ENCODE peak calls at places on chromosomes 3 and 15, in four cellular contexts. Q is WTC11, D is HepG2, R is K562. M is an unnamed sample.

GRCh38 chr15:82917252-82917651 is 35.3 kb downstream of the HOMER2 start:
- DNase-seq in Q (no peak), D (no peak), R (no peak), M (no peak)

GRCh38 chr15:58934521-58934920 is 1.0 kb upstream of the SLTM start:
- DNase-seq in Q (no peak), D (no peak), R (no peak), M (no peak)

GRCh38 chr15:25091421-25092158 is 136.8 kb downstream of the SNRPN start:
- DNase-seq in Q (no peak), D (no peak), R (no peak), M (no peak)

GRCh38 chr3:28924744-28925360 is 356.0 kb upstream of the RBMS3 start:
- DNase-seq in Q (no peak), D (no peak), R (no peak), M (peak; percentile 32)

GRCh38 chr15:74174966-74175270 is 1.4 kb downstream of the ISLR start:
- DNase-seq in Q (peak; percentile 8), D (no peak), R (no peak), M (no peak)

GRCh38 chr3:13698498-13698897 is 149.6 kb downstream of the FBLN2 start:
- DNase-seq in Q (peak; percentile 20), D (no peak), R (no peak), M (no peak)

GRCh38 chr3:9653565-9654248 is 4.4 kb downstream of the MTMR14 start:
- DNase-seq in Q (no peak), D (no peak), R (no peak), M (no peak)

GRCh38 chr3:172915911-172916514 is 165.5 kb downstream of the ECT2 start:
- DNase-seq in Q (no peak), D (no peak), R (no peak), M (no peak)

GRCh38 chr15:41337047-41337446 is 4.4 kb downstream of the NUSAP1 start:
- DNase-seq in Q (no peak), D (no peak), R (no peak), M (no peak)

GRCh38 chr15:70023064-70023768 is 74.5 kb downstream of the TLE3 start:
- DNase-seq in Q (no peak), D (no peak), R (peak; percentile 10), M (peak; percentile 24)

GRCh38 chr3:100615684-100616083 is 6.3 kb downstream of the ADGRG7 start:
- DNase-seq in Q (no peak), D (no peak), R (no peak), M (no peak)

GRCh38 chr3:194272861-194273266 is 78.3 kb downstream of the CPN2 start:
- DNase-seq in Q (peak; percentile 1), D (no peak), R (no peak), M (no peak)

GRCh38 chr3:73520931-73521461 is 103.7 kb downstream of the PDZRN3 start:
- DNase-seq in Q (no peak), D (no peak), R (no peak), M (no peak)

GRCh38 chr3:159987291-159987711 is 1.3 kb upstream of the IL12A start:
- DNase-seq in Q (no peak), D (no peak), R (no peak), M (peak; percentile 25)

GRCh38 chr15:92155941-92156340 is 237.7 kb upstream of the ST8SIA2 start:
- DNase-seq in Q (no peak), D (no peak), R (no peak), M (no peak)

GRCh38 chr15:93987068-93987467 is 244.3 kb upstream of the MCTP2 start:
- DNase-seq in Q (no peak), D (no peak), R (no peak), M (no peak)
- TF ChIP-seq HMGXB4 in Q (no peak), D (no peak), R (no peak), M (no peak)

GRCh38 chr3:188019761-188020160 is 134.2 kb upstream of the LPP start:
- DNase-seq in Q (no peak), D (no peak), R (no peak), M (no peak)

GRCh38 chr3:188026191-188026968 is 127.6 kb upstream of the LPP start:
- DNase-seq in Q (no peak), D (peak; percentile 83), R (no peak), M (no peak)

GRCh38 chr3:188021041-188021440 is 132.9 kb upstream of the LPP start:
- DNase-seq in Q (no peak), D (no peak), R (no peak), M (no peak)

GRCh38 chr3:188025555-188025954 is 128.4 kb upstream of the LPP start:
- DNase-seq in Q (no peak), D (no peak), R (no peak), M (no peak)

GRCh38 chr3:188021502-188022040 is 132.4 kb upstream of the LPP start:
- DNase-seq in Q (no peak), D (peak; percentile 85), R (no peak), M (no peak)
- TF ChIP-seq HMGXB4 in Q (no peak), D (no peak), R (no peak), M (no peak)

DNA sequence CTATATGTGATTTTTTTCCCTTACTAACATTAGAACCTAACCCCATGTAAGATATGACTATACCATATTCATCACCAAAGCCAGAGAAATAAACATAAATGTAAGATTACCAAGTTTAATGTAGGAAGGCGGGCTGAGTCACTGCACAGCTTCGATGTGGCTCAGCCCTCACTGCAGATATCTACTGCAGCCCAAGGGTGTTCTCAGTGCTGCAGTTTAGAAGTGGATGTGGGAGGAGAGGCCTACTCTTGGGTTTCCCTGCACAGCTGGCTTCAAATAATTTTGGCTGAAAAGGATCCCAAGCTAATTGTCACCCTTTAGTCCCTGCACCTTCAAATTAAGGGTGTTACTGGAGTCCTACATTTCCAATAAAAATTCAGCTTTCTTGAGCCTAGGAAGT is 9.2 kb downstream of the ARPP19 start:
- DNase-seq in Q (no peak), D (no peak), R (peak; percentile 37), M (no peak)
- TF ChIP-seq HMGXB4 in Q (no peak), D (no peak), R (no peak), M (no peak)

GRCh38 chr15:77001351-77001750 is 6.4 kb downstream of the PSTPIP1 start:
- DNase-seq in Q (no peak), D (no peak), R (no peak), M (no peak)
- TF ChIP-seq HMGXB4 in Q (no peak), D (no peak), R (no peak), M (no peak)